ENCODE peak calls at places on chromosomes 7 and 10, in six cellular contexts. B is mesendoderm; Z is spleen; V is lower lobe of right lung; G is heart left ventricle; S is naive thymus-derived CD4-positive, alpha-beta T cell. H is an unnamed sample. For H3K27me3, the result is how much of the 10 kb centered on the place peaks cover.

GRCh38 chr10:14840178-14840577 is 2.1 kb downstream of the HSPA14 start:
- DNase-seq in B (no peak), Z (no peak), V (no peak), G (no peak), S (no peak), H (no peak)

GRCh38 chr10:68826764-68827591 is at the start of gene STOX1:
- DNase-seq in B (peak), Z (peak), V (peak), G (peak), S (peak), H (peak)

GRCh38 chr7:127678330-127678729 is 26.3 kb downstream of the SND1 start:
- DNase-seq in B (no peak), Z (no peak), V (no peak), G (no peak), S (no peak), H (no peak)

GRCh38 chr10:130758529-130758928 is 553.0 kb downstream of the TCERG1L start:
- DNase-seq in B (no peak), Z (peak), V (no peak), G (no peak), S (no peak), H (no peak)

GRCh38 chr7:142918901-142919300 is 14.6 kb downstream of the TRPV5 start:
- DNase-seq in B (no peak), Z (no peak), V (no peak), G (no peak), S (no peak), H (no peak)

GRCh38 chr10:79001082-79001885 is 67.5 kb upstream of the ZMIZ1 start:
- DNase-seq in B (no peak), Z (no peak), V (no peak), G (no peak), S (no peak), H (no peak)

GRCh38 chr10:71081229-71081560 is 131.2 kb upstream of the UNC5B start:
- DNase-seq in B (no peak), Z (no peak), V (no peak), G (peak), S (no peak), H (no peak)

GRCh38 chr10:51907342-51907741 is 207.9 kb upstream of the CSTF2T start:
- DNase-seq in B (no peak), Z (no peak), V (no peak), G (no peak), S (no peak), H (no peak)

GRCh38 chr10:20953120-20953519 is 56.0 kb upstream of the NEBL start:
- DNase-seq in B (no peak), Z (no peak), V (no peak), G (no peak), S (no peak), H (no peak)

GRCh38 chr10:60082341-60083038 is 176.1 kb upstream of the CCDC6 start:
- DNase-seq in B (peak), Z (no peak), V (no peak), G (no peak), S (no peak), H (no peak)

GRCh38 chr7:132368246-132368900 is 207.9 kb downstream of the PLXNA4 start:
- DNase-seq in B (no peak), Z (no peak), V (no peak), G (no peak), S (no peak), H (no peak)

GRCh38 chr10:44854693-44855350 is 56.3 kb upstream of the TMEM72 start:
- DNase-seq in B (no peak), Z (no peak), V (no peak), G (no peak), S (no peak), H (no peak)

GRCh38 chr10:118725784-118726507 is 28.8 kb downstream of the CACUL1 start:
- DNase-seq in B (no peak), Z (no peak), V (no peak), G (no peak), S (no peak), H (no peak)
- H3K27ac ChIP-seq in B (no peak), Z (peak), V (no peak), G (no peak), S (no peak), H (no peak)

GRCh38 chr10:47299989-47300931 is at the start of gene GDF10:
- DNase-seq in B (peak), Z (no peak), V (no peak), G (no peak), S (no peak), H (no peak)
- H3K4me3 ChIP-seq in B (peak), Z (peak), V (peak), G (peak), S (peak), H (peak)

DNA sequence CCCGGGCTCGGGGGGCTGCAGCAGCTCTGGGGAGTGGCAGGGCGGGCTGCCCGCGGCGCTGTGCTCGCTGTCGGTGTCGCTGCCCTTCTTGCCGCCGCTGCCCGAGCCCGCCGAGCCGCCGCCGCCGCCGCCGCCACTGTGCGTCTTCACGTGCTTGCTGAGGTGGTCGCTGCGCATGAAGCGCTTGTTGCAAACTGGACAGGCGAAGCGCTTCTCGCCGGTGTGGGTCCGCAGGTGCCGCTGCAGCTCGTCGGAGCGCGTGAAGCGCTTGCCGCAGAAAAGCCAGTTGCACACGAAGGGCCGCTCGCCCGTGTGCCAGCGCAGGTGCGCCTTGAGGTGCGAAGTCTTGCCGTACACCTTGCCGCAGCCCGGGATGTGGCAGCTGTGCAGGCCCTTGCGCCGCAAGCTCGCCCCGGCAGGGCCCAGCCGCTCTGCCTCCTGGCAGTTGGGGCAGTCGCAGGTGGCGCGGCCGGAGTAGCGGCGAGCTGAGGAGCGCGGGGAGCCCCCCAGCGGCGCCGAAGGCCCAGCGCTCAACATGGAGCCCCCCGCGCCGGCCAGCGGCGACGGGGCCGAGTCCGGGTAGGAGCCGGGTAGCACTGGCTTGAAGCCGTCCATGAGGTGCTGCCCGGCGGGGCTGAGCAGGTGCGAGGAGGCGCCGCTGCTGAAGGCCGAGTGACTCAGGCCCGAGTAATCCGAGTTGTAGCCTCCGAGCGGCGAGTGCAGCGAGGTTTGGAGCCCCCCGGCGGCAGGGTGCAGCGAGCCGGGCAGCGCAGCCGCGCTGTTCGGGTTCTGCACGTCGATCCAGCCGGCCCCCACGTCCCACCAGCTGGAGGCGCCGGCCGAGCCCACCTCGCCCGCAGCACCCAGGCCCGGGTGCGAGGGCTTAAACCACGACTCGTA is 2.1 kb downstream of the SP8 start:
- DNase-seq in B (peak), Z (no peak), V (no peak), G (no peak), S (no peak), H (no peak)
- H3K27me3 ChIP-seq in B (under half), Z (half or more), V (half or more), G (under half), S (under half), H (half or more)

GRCh38 chr7:17326378-17326777 is 27.9 kb downstream of the AHR start:
- DNase-seq in B (no peak), Z (no peak), V (no peak), G (no peak), S (no peak), H (no peak)

GRCh38 chr7:17320642-17321041 is 22.2 kb downstream of the AHR start:
- DNase-seq in B (no peak), Z (no peak), V (no peak), G (no peak), S (no peak), H (no peak)

GRCh38 chr7:17319164-17320101 is 21.0 kb downstream of the AHR start:
- DNase-seq in B (no peak), Z (no peak), V (no peak), G (no peak), S (no peak), H (no peak)

GRCh38 chr7:17320102-17320497 is 21.6 kb downstream of the AHR start:
- DNase-seq in B (no peak), Z (no peak), V (no peak), G (no peak), S (no peak), H (no peak)

DNA sequence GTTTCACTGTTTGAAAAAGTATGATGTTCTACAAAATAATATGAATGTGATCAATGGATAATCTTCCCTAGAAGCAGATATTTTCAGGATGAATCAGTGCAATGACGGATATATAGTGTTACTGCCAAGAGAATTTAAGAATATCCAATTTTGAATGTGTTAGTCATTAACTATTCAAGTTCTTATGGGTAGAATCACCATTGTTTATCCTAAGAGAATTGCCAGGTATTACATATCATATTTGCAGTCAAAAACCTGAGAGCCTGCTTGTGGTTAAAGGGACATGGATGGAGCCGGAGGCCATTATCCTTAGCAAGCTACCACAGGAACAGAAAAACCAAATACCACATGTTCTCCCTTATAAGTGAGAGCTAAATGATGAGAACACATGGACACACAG is 26.9 kb downstream of the AHR start:
- DNase-seq in B (no peak), Z (no peak), V (no peak), G (no peak), S (no peak), H (no peak)
- H3K27ac ChIP-seq in B (no peak), Z (no peak), V (no peak), G (no peak), S (no peak), H (no peak)

GRCh38 chr7:47636111-47636692 is 54.3 kb upstream of the TNS3 start:
- DNase-seq in B (no peak), Z (no peak), V (no peak), G (no peak), S (no peak), H (no peak)

GRCh38 chr7:47636693-47637175 is 54.8 kb upstream of the TNS3 start:
- DNase-seq in B (no peak), Z (no peak), V (no peak), G (no peak), S (no peak), H (no peak)

GRCh38 chr7:47634273-47634672 is 52.4 kb upstream of the TNS3 start:
- DNase-seq in B (no peak), Z (no peak), V (no peak), G (no peak), S (no peak), H (no peak)

GRCh38 chr7:47633134-47633533 is 51.2 kb upstream of the TNS3 start:
- DNase-seq in B (no peak), Z (no peak), V (no peak), G (no peak), S (no peak), H (no peak)

GRCh38 chr7:47635091-47636090 is 53.5 kb upstream of the TNS3 start:
- DNase-seq in B (peak), Z (no peak), V (peak), G (no peak), S (no peak), H (peak)
- H3K4me3 ChIP-seq in B (no peak), Z (no peak), V (peak), G (no peak), S (no peak), H (no peak)

DNA sequence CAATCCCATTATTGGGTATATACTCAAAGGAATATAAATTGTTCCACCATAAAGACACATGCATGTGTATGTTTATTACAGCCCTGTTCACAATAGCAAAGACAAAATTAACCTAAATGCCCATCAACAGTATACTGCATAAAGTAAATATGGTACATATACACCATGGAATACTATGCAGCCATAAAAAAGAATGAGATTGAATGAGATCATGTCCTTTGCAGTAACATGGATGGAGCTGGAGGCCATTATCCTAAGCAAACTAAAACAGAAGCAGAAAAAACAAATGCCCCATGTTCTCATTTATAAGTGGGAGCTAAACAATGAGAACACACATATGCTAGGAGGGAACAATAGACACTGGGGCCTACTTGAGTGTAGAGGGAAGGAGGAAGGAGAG is 44.7 kb upstream of the CROT start:
- DNase-seq in B (no peak), Z (no peak), V (no peak), G (no peak), S (no peak), H (no peak)
- H3K27me3 ChIP-seq in B (under half), Z (under half), V (under half), G (under half), S (under half), H (under half)

DNA sequence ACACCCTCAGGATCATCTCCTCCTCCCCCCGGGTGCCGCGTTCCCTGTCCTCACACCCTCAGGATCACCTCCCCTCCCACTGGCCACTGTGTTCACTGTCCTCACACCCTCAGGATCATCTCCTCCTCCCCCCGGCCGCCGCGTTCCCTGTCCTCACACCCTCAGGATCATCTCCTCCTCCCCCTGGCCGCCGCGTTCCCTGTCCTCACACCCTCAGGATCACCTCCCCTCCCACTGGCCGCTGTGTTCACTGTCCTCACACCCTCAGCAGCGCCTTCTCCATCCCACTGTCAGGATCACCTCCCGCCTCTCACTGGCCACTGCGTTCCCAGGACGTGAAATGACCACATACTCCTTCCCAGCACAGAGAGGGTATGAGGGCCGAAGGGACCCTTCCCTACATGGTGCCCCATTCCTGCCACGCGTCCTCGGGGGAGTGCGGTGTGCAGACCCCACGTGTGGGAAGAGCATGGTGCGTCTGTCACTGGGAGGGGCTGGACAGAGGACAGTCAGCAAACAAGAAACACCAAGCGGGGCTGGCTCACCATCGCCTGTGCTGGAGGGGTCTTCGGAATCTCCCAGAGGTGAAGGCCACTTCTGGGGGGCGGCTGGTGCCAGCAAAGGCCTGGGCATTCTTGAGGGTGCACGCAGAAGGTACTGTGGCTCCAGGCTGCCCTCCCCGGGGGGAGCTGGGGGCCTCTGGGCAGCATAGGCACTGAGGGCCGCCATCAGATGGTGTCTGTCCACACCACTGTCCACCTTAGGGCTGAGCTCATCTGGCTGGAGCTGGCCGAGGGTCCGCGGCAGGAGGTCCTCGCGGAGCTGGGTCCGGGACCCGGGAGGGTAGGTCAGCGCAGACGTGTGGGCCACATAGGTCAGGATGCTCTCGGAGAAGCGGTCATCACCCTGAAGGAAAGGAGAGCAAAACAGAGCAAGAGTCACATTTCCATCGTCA is 421.0 kb downstream of the PTPRN2 start:
- DNase-seq in B (no peak), Z (no peak), V (no peak), G (no peak), S (no peak), H (peak)
- H3K27ac ChIP-seq in B (no peak), Z (no peak), V (no peak), G (no peak), S (no peak), H (no peak)